ENCODE peak calls at places on chromosomes 1 and 21, in ten cellular contexts. Q is fibroblast of villous mesenchyme, Z is A549, X is prostate gland, G is GM12864, T is GM23338, J is AG09309, C is PC-3, Y is H7, O is astrocyte of the spinal cord. V is an unnamed sample.

GRCh38 chr1:65844990-65845757 is 52.5 kb downstream of the PDE4B start:
- DNase-seq in Q (no peak), Z (no peak), X (no peak), G (no peak), T (no peak), J (no peak), C (no peak), Y (no peak), O (no peak), V (no peak)

GRCh38 chr1:171913385-171913784 is 72.1 kb downstream of the DNM3 start:
- DNase-seq in Q (no peak), Z (peak; percentile 87), X (peak; percentile 23), G (no peak), T (no peak), J (no peak), C (peak; percentile 68), Y (no peak), O (peak; percentile 28), V (peak; percentile 56)

GRCh38 chr21:45102391-45102932 is 28.1 kb downstream of the ADARB1 start:
- DNase-seq in Q (peak; percentile 55), Z (peak; percentile 59), X (peak; percentile 48), G (no peak), T (peak; percentile 31), J (peak; percentile 55), C (peak; percentile 89), Y (no peak), O (no peak), V (peak; percentile 71)

GRCh38 chr1:12230549-12231275 is 882 bp downstream of the VPS13D start:
- DNase-seq in Q (peak; percentile 23), Z (no peak), X (peak; percentile 36), G (no peak), T (peak; percentile 56), J (no peak), C (peak; percentile 18), Y (peak; percentile 81), O (no peak), V (peak; percentile 44)

GRCh38 chr1:177569476-177569875 is 398.7 kb downstream of the BRINP2 start:
- DNase-seq in Q (no peak), Z (no peak), X (no peak), G (no peak), T (no peak), J (no peak), C (peak; percentile 53), Y (no peak), O (peak; percentile 56), V (no peak)

GRCh38 chr21:31491617-31492016 is 147.6 kb upstream of the TIAM1 start:
- DNase-seq in Q (no peak), Z (no peak), X (no peak), G (no peak), T (no peak), J (no peak), C (no peak), Y (no peak), O (no peak), V (no peak)

GRCh38 chr1:150553392-150554085 is 4.3 kb downstream of the ADAMTSL4 start:
- DNase-seq in Q (no peak), Z (no peak), X (no peak), G (no peak), T (no peak), J (no peak), C (no peak), Y (peak; percentile 56), O (no peak), V (no peak)

GRCh38 chr1:31745898-31746668 is 18.1 kb downstream of the ADGRB2 start:
- DNase-seq in Q (no peak), Z (no peak), X (no peak), G (no peak), T (no peak), J (no peak), C (no peak), Y (peak; percentile 66), O (no peak), V (no peak)

GRCh38 chr1:18569251-18569650 is 61.4 kb upstream of the PAX7 start:
- DNase-seq in Q (no peak), Z (no peak), X (no peak), G (no peak), T (no peak), J (no peak), C (no peak), Y (no peak), O (no peak), V (no peak)

GRCh38 chr1:102790997-102791396 is 317.3 kb downstream of the COL11A1 start:
- DNase-seq in Q (peak; percentile 6), Z (no peak), X (no peak), G (no peak), T (peak; percentile 25), J (no peak), C (peak; percentile 20), Y (no peak), O (peak; percentile 7), V (no peak)

GRCh38 chr1:202770135-202770534 is 38.1 kb downstream of the KDM5B start:
- DNase-seq in Q (no peak), Z (no peak), X (no peak), G (no peak), T (no peak), J (no peak), C (no peak), Y (no peak), O (no peak), V (no peak)
- H3K4me3 ChIP-seq in Q (no peak overlapping the region), Z (no peak overlapping the region), X (no peak overlapping the region), G (no peak overlapping the region), T (no peak overlapping the region), J (no peak overlapping the region), C (no peak overlapping the region), Y (no peak overlapping the region), O (no peak overlapping the region), V (no peak overlapping the region)

DNA sequence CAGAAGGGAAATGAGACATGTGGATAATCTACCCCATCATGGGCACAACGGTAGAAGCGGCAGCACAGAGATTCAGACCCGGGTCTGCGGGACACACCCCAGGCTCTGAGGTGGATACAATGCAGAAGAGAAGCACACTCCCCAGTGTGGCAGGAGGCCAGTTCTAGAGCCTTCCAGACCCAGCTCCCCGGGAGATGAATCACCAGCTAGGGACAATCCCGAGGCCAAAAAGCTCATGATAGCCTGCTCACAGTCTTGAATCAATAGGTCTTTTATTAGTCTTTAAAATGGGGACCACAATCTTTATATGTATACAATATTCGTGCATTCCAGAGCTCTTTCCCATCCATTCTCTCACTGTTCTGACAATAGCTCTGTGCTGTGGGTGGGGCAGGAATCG is 57.3 kb upstream of the DIRAS3 start:
- DNase-seq in Q (no peak), Z (no peak), X (no peak), G (no peak), T (no peak), J (no peak), C (peak; percentile 70), Y (no peak), O (no peak), V (no peak)
- H3K4me3 ChIP-seq in Q (no peak overlapping the region), Z (no peak overlapping the region), X (no peak overlapping the region), G (no peak overlapping the region), T (no peak overlapping the region), J (no peak overlapping the region), C (no peak overlapping the region), Y (no peak overlapping the region), O (no peak overlapping the region), V (no peak overlapping the region)

GRCh38 chr1:27521336-27522147 is 31.6 kb upstream of the WASF2 start:
- DNase-seq in Q (no peak), Z (no peak), X (no peak), G (no peak), T (no peak), J (no peak), C (no peak), Y (no peak), O (no peak), V (peak; percentile 48)
- H3K4me3 ChIP-seq in Q (no peak overlapping the region), Z (no peak overlapping the region), X (no peak overlapping the region), G (no peak overlapping the region), T (no peak overlapping the region), J (no peak overlapping the region), C (no peak overlapping the region), Y (no peak overlapping the region), O (no peak overlapping the region), V (no peak overlapping the region)

DNA sequence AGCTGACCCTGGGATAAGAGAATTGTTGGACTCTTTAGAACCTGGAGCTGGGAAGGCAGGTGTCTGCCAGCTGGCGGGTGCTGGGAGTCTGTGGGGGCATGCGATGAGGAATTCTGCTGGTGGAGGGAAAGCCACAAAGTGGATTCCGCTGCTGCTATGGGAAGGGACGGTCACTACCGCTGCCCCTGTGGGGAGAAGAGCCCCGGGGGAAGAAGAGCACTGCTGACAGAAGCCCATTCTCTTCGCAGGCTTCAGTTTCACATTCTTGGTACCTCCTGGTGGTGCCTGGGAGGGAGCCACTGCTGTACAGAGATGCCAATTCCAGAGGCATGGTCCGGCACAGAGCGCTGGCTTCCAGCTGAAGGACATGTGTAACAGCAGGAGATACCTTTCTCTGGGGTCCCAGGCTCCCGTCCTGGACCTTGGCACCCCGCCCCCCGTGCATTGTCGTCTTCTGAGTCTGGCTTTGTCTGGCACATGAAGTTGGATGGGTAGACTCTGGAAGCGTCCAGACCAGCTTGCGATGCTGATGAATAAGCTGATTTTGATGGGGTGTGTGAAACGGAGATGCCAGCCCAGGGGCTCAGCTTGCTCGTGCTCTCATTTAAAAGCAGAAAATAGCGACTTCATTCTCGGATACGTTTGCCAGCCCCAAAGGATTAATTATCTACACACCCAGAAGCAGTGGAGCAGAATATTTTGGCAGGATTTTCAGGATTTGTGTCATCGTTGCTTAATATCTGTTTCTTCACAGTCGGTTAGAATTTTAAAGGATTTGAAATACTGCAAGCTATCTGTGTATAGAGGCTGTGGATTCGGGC is 13.2 kb downstream of the PDXK start:
- DNase-seq in Q (peak; percentile 56), Z (no peak), X (no peak), G (no peak), T (no peak), J (peak; percentile 34), C (no peak), Y (no peak), O (no peak), V (no peak)
- H3K4me3 ChIP-seq in Q (no peak overlapping the region), Z (no peak overlapping the region), X (no peak overlapping the region), G (no peak overlapping the region), T (no peak overlapping the region), J (no peak overlapping the region), C (no peak overlapping the region), Y (no peak overlapping the region), O (no peak overlapping the region), V (no peak overlapping the region)

GRCh38 chr1:33407339-33407738 is 23.6 kb downstream of the PHC2 start:
- DNase-seq in Q (no peak), Z (no peak), X (no peak), G (no peak), T (no peak), J (no peak), C (no peak), Y (no peak), O (no peak), V (no peak)
- H3K4me3 ChIP-seq in Q (no peak overlapping the region), Z (no peak overlapping the region), X (no peak overlapping the region), G (no peak overlapping the region), T (no peak overlapping the region), J (no peak overlapping the region), C (no peak overlapping the region), Y (no peak overlapping the region), O (no peak overlapping the region), V (no peak overlapping the region)